ENCODE peak calls at places on chromosome 21, in ten cellular contexts. C is NCI-H524; R is renal cortical epithelial cell; V is B cell; T is AG08396; O is GM03348; J is NCI-H1092 treated with DMSO at 0.1 percent for 48 hours; N is stimulated activated CD8-positive, alpha-beta memory T cell treated with anti-CD3 and anti-CD28 coated beads, Interleukin-15, amount 100 ng/mL, for 4 hours; H is stimulated activated naive CD4-positive, alpha-beta T cell; S is AG08395. B is an unnamed sample.

GRCh38 chr21:45880097-45881068 is 101.2 kb upstream of the COL6A1 start:
- DNase-seq in H (peak; percentile 63), C (peak; percentile 90), N (peak; percentile 38), S (peak; percentile 80), J (peak; percentile 55), V (peak; percentile 54), T (peak; percentile 82), R (peak; percentile 50), O (peak; percentile 83), B (peak; percentile 88)

GRCh38 chr21:38815060-38815405 is 9.3 kb downstream of the ETS2 start:
- DNase-seq in V (no peak), R (no peak), C (no peak), O (no peak), H (no peak), S (no peak), T (peak; percentile 57), N (no peak), J (no peak), B (no peak)

GRCh38 chr21:45990741-45991605 is 9.4 kb downstream of the COL6A1 start:
- DNase-seq in C (no peak), V (no peak), N (no peak), S (no peak), T (no peak), O (no peak), J (no peak), R (no peak), H (no peak), B (no peak)

GRCh38 chr21:45411810-45412206 is 6.8 kb downstream of the COL18A1 start:
- DNase-seq in H (no peak), T (no peak), R (no peak), C (no peak), N (no peak), V (no peak), S (no peak), O (no peak), J (no peak), B (no peak)

GRCh38 chr21:39576518-39577128 is 36.1 kb upstream of the B3GALT5 start:
- DNase-seq in N (no peak), S (no peak), V (no peak), O (no peak), J (no peak), C (no peak), H (no peak), T (no peak), R (no peak), B (peak; percentile 22)

GRCh38 chr21:31887596-31887920 is 14.7 kb downstream of the HUNK start:
- DNase-seq in C (no peak), J (no peak), V (no peak), R (no peak), O (no peak), H (no peak), S (no peak), N (no peak), T (no peak), B (no peak)

GRCh38 chr21:41727784-41728763 is 38.8 kb downstream of the RIPK4 start:
- DNase-seq in C (no peak), R (no peak), S (no peak), V (no peak), H (no peak), J (no peak), N (no peak), T (no peak), O (no peak), B (no peak)

GRCh38 chr21:27954806-27955205 is 987.9 kb upstream of the ADAMTS5 start:
- DNase-seq in O (no peak), C (no peak), H (no peak), R (peak; percentile 84), V (no peak), J (no peak), N (no peak), T (peak; percentile 6), S (no peak), B (no peak)

GRCh38 chr21:15659768-15660423 is 69.9 kb upstream of the USP25 start:
- DNase-seq in V (no peak), J (no peak), S (peak; percentile 43), H (no peak), N (no peak), O (peak; percentile 10), R (peak; percentile 98), T (no peak), C (no peak), B (no peak)

GRCh38 chr21:42556960-42557359 is 43.3 kb downstream of the SLC37A1 start:
- DNase-seq in S (no peak), N (no peak), O (no peak), V (no peak), H (no peak), T (no peak), R (peak; percentile 51), C (no peak), J (no peak), B (no peak)

GRCh38 chr21:38841472-38841871 is 35.7 kb downstream of the ETS2 start:
- DNase-seq in O (no peak), V (no peak), S (no peak), T (no peak), C (no peak), R (no peak), N (no peak), J (no peak), H (no peak), B (no peak)

GRCh38 chr21:31283025-31283424 is 61.0 kb downstream of the TIAM1 start:
- DNase-seq in S (no peak), V (no peak), O (no peak), R (no peak), T (no peak), J (no peak), N (no peak), H (peak; percentile 32), C (no peak), B (no peak)

GRCh38 chr21:15729346-15729673 is 472 bp upstream of the USP25 start:
- DNase-seq in C (no peak), S (no peak), O (no peak), V (no peak), R (peak; percentile 57), T (no peak), N (no peak), J (no peak), H (no peak), B (no peak)

GRCh38 chr21:42298237-42298636 is 17.0 kb downstream of the TFF3 start:
- DNase-seq in C (no peak), H (no peak), R (no peak), T (no peak), O (no peak), V (no peak), S (no peak), J (no peak), N (no peak), B (no peak)

GRCh38 chr21:38712076-38712475 is 93.7 kb upstream of the ETS2 start:
- DNase-seq in J (peak; percentile 96), O (peak; percentile 66), H (no peak), V (no peak), R (peak; percentile 60), C (peak; percentile 81), S (peak; percentile 71), N (no peak), T (peak; percentile 44), B (peak; percentile 42)

B was measured in myocyte.